ENCODE peak calls at places on chromosomes 7 and 10, in four cellular contexts. O, D, N and A are unnamed samples.

GRCh38 chr10:49184642-49185111 is 3.5 kb downstream of the TMEM273 start:
- DNase-seq in O (peak), D (no peak), N (no peak), A (no peak)

GRCh38 chr7:35707422-35707821 is 12.5 kb upstream of the HERPUD2 start:
- DNase-seq in O (no peak), D (peak), N (peak), A (peak)

GRCh38 chr10:35331894-35332640 is 4.2 kb upstream of the CCNY start:
- DNase-seq in O (no peak), D (peak), N (peak), A (peak)

GRCh38 chr10:21183025-21183424 is 285.9 kb upstream of the NEBL start:
- DNase-seq in O (no peak), D (peak), N (no peak), A (no peak)

GRCh38 chr7:711967-712600 is 14.4 kb upstream of the DNAAF5 start:
- DNase-seq in O (no peak), D (no peak), N (no peak), A (no peak)

GRCh38 chr7:55432937-55433784 is 68.0 kb downstream of the LANCL2 start:
- DNase-seq in O (no peak), D (peak), N (peak), A (peak)

GRCh38 chr10:21929070-21929469 is 74.5 kb downstream of the DNAJC1 start:
- DNase-seq in O (no peak), D (peak), N (peak), A (no peak)

GRCh38 chr7:95798401-95798930 is 26.1 kb downstream of the DYNC1I1 start:
- DNase-seq in O (no peak), D (peak), N (no peak), A (peak)

GRCh38 chr7:92281031-92281430 is 35.3 kb downstream of the ANKIB1 start:
- DNase-seq in O (no peak), D (no peak), N (no peak), A (no peak)

GRCh38 chr7:138417840-138418239 is 42.2 kb upstream of the TRIM24 start:
- DNase-seq in O (no peak), D (no peak), N (no peak), A (no peak)

GRCh38 chr7:47204709-47205108 is 377.2 kb downstream of the TNS3 start:
- DNase-seq in O (no peak), D (no peak), N (no peak), A (no peak)

GRCh38 chr7:133436014-133436428 is 183.1 kb downstream of the EXOC4 start:
- DNase-seq in O (no peak), D (peak), N (peak), A (peak)

GRCh38 chr7:139889186-139889871 is 60.3 kb downstream of the TBXAS1 start:
- DNase-seq in O (no peak), D (no peak), N (peak), A (no peak)

GRCh38 chr7:142689439-142690168 is 59.7 kb upstream of the PRSS1 start:
- DNase-seq in O (no peak), D (peak), N (no peak), A (no peak)

GRCh38 chr10:22148956-22149355 is 68.9 kb downstream of the EBLN1 start:
- DNase-seq in O (no peak), D (peak), N (peak), A (peak)

GRCh38 chr7:149023662-149024061 is 4.6 kb downstream of the PDIA4 start:
- DNase-seq in O (no peak), D (no peak), N (no peak), A (no peak)

GRCh38 chr10:100997364-100998182 is 2.0 kb upstream of the LZTS2 start:
- DNase-seq in O (peak), D (peak), N (peak), A (peak)

GRCh38 chr7:47520408-47520807 is 61.5 kb downstream of the TNS3 start:
- DNase-seq in O (peak), D (peak), N (peak), A (peak)

GRCh38 chr7:148609045-148609725 is 18.6 kb downstream of the C7orf33 start:
- DNase-seq in O (no peak), D (peak), N (peak), A (peak)

GRCh38 chr7:93055543-93056107 is 62.2 kb downstream of the SAMD9 start:
- DNase-seq in O (no peak), D (peak), N (peak), A (peak)

GRCh38 chr7:146478975-146479492 is 362.4 kb downstream of the CNTNAP2 start:
- DNase-seq in O (no peak), D (no peak), N (no peak), A (no peak)

GRCh38 chr7:3440509-3440908 is 139.5 kb downstream of the SDK1 start:
- DNase-seq in O (no peak), D (no peak), N (no peak), A (no peak)

GRCh38 chr10:69359089-69360025 is 57.4 kb downstream of the TACR2 start:
- DNase-seq in O (no peak), D (peak), N (no peak), A (peak)

GRCh38 chr10:129676014-129676413 is 209.0 kb downstream of the MGMT start:
- DNase-seq in O (no peak), D (no peak), N (no peak), A (no peak)

GRCh38 chr7:87735360-87735759 is 107.2 kb downstream of the RUNDC3B start:
- DNase-seq in O (no peak), D (peak), N (no peak), A (peak)

GRCh38 chr7:45239486-45239885 is 81.9 kb downstream of the RAMP3 start:
- DNase-seq in O (peak), D (peak), N (peak), A (peak)

GRCh38 chr10:88652621-88653020 is 11.6 kb upstream of the LIPF start:
- DNase-seq in O (no peak), D (no peak), N (peak), A (no peak)

GRCh38 chr10:102227050-102227449 is 951 bp downstream of the ELOVL3 start:
- DNase-seq in O (peak), D (peak), N (peak), A (no peak)

GRCh38 chr7:123823898-123824753 is 20.8 kb upstream of the HYAL4 start:
- DNase-seq in O (no peak), D (no peak), N (no peak), A (no peak)

GRCh38 chr10:80137031-80137712 is 4.6 kb downstream of the PLAC9 start:
- DNase-seq in O (no peak), D (no peak), N (peak), A (no peak)

GRCh38 chr10:625751-626711 is 63.4 kb downstream of the DIP2C start:
- DNase-seq in O (no peak), D (no peak), N (no peak), A (no peak)

GRCh38 chr7:121042899-121043298 is 54.4 kb downstream of the CPED1 start:
- DNase-seq in O (no peak), D (no peak), N (no peak), A (no peak)

GRCh38 chr7:154287370-154287769 is 235.2 kb downstream of the DPP6 start:
- DNase-seq in O (no peak), D (no peak), N (no peak), A (no peak)

GRCh38 chr7:43450894-43451293 is 132.0 kb upstream of the STK17A start:
- DNase-seq in O (no peak), D (no peak), N (no peak), A (no peak)
- TF ChIP-seq CTCF in O (no peak), D (no peak), N (no peak), A (no peak)

DNA sequence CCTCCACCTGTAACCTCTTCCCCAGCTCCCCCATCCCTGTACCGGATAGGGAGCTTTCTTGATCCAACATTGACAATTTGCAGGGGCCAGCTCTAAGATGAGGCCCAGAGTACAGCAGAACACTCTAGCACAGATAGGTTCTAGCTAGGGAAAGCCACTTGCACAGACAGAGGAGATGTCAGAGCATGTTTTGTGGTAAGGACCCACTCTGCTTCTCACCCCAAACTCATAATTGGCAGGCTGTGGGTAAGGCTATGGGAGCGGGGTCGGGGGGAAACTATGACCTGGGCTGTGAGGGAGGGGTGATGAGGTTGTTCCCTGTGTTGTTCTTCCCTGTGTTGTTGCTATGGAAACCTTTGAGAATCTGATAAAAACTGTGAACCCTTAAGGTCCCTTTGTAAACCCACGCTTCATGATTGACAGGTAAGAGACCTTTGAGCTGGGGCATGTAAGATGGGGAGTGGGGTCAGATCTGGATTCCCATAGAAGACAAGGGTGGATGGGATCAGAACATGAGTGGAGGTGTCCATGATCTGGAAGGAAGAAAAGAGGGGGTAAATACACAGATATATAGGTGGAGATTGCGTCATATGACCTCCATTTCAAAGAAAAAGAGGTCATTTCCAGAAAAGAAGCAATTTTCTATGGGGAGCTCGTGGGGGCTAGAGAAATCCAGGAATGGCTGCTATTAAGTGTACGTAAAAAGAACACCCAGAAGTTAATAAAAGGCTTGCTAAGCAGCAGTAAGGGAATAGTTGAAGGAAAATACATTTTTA is 4.0 kb downstream of the CALD1 start:
- DNase-seq in O (no peak), D (no peak), N (no peak), A (peak)
- H3K4me3 ChIP-seq in O (no peak), D (peak), N (no peak), A (peak)

GRCh38 chr10:6600224-6600987 is 20.3 kb upstream of the PRKCQ start:
- DNase-seq in O (no peak), D (no peak), N (no peak), A (no peak)

GRCh38 chr10:6602700-6603084 is 22.6 kb upstream of the PRKCQ start:
- DNase-seq in O (no peak), D (no peak), N (no peak), A (no peak)

GRCh38 chr10:6602021-6602699 is 22.1 kb upstream of the PRKCQ start:
- DNase-seq in O (no peak), D (no peak), N (no peak), A (no peak)

GRCh38 chr10:6603142-6604125 is 23.4 kb upstream of the PRKCQ start:
- DNase-seq in O (no peak), D (no peak), N (no peak), A (no peak)

DNA sequence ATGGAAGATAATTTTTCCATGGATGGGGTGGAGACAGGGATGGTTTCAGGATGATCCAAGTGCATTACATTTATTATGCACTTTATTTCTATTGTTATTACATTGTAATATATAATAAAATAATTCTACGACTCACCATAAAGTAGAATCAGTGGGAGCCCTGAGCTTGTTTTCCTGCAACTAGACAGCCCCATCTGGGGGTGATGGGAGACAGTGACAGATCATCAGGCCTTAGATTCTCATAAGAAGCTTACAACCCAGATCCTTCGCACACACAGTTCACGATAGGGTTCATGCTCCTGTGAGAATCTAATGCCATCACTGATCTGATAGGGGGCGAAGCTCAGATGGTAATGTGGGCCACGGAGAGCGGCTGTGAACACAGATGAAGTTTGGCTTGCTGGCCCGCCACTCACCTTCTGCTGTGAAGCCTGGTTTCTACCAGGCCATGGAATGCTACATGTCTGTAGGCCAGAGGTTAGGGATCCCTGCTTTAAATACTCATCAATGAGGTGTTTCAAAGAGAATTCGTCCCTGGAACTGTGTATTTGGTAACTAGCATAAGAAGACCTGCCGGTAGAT is 21.2 kb upstream of the PRKCQ start:
- DNase-seq in O (no peak), D (no peak), N (no peak), A (no peak)
- TF ChIP-seq CTCF in O (no peak), D (no peak), N (no peak), A (no peak)

GRCh38 chr7:27112960-27113949 is 10.8 kb upstream of the HOXA2 start:
- DNase-seq in O (no peak), D (no peak), N (peak), A (peak)
- H3K4me3 ChIP-seq in O (peak), D (no peak), N (peak), A (peak)